ENCODE peak calls at places on chromosomes 7 and 10, in seven cellular contexts. One of them, this sample, is unnamed. For H3K27me3, the result is how much of the 10 kb centered on the place peaks cover.

GRCh38 chr10:74753295-74754211 is 72.8 kb upstream of the KAT6B start:
- DNase-seq in fibroblast of lung: no peak
- DNase-seq in neuronal stem cell: no peak
- DNase-seq in trophoblast cell: no peak
- DNase-seq in H1: no peak
- DNase-seq in GM23248: peak
- DNase-seq in mesendoderm: peak
- DNase-seq in this sample: peak

GRCh38 chr10:65341323-65341922 is 1584.4 kb upstream of the LRRTM3 start:
- DNase-seq in GM23248: no peak
- DNase-seq in H1: no peak
- DNase-seq in mesendoderm: no peak
- DNase-seq in neuronal stem cell: no peak
- DNase-seq in fibroblast of lung: peak
- DNase-seq in trophoblast cell: no peak
- DNase-seq in this sample: no peak

GRCh38 chr7:99190359-99191009 is 17.4 kb downstream of the KPNA7 start:
- DNase-seq in H1: no peak
- DNase-seq in fibroblast of lung: no peak
- DNase-seq in mesendoderm: no peak
- DNase-seq in neuronal stem cell: no peak
- DNase-seq in GM23248: no peak
- DNase-seq in trophoblast cell: no peak
- DNase-seq in this sample: no peak

GRCh38 chr10:35262436-35262835 is 73.9 kb upstream of the CCNY start:
- DNase-seq in mesendoderm: no peak
- DNase-seq in GM23248: peak
- DNase-seq in trophoblast cell: no peak
- DNase-seq in H1: no peak
- DNase-seq in neuronal stem cell: no peak
- DNase-seq in fibroblast of lung: no peak
- DNase-seq in this sample: no peak

GRCh38 chr7:45363669-45364068 is 206.1 kb downstream of the RAMP3 start:
- DNase-seq in neuronal stem cell: no peak
- DNase-seq in GM23248: no peak
- DNase-seq in trophoblast cell: no peak
- DNase-seq in H1: no peak
- DNase-seq in mesendoderm: peak
- DNase-seq in fibroblast of lung: no peak
- DNase-seq in this sample: no peak

GRCh38 chr7:138289082-138289481 is 171.0 kb upstream of the TRIM24 start:
- DNase-seq in GM23248: no peak
- DNase-seq in mesendoderm: no peak
- DNase-seq in H1: peak
- DNase-seq in trophoblast cell: no peak
- DNase-seq in neuronal stem cell: no peak
- DNase-seq in fibroblast of lung: no peak
- DNase-seq in this sample: no peak

GRCh38 chr10:102665904-102666509 is 21.7 kb downstream of the TRIM8 start:
- DNase-seq in neuronal stem cell: no peak
- DNase-seq in GM23248: no peak
- DNase-seq in H1: no peak
- DNase-seq in mesendoderm: no peak
- DNase-seq in trophoblast cell: no peak
- DNase-seq in fibroblast of lung: no peak
- DNase-seq in this sample: no peak

GRCh38 chr10:24463683-24464426 is 254.9 kb downstream of the KIAA1217 start:
- DNase-seq in H1: no peak
- DNase-seq in fibroblast of lung: peak
- DNase-seq in neuronal stem cell: no peak
- DNase-seq in GM23248: peak
- DNase-seq in trophoblast cell: peak
- DNase-seq in mesendoderm: peak
- DNase-seq in this sample: peak

GRCh38 chr7:98286701-98287485 is 5.4 kb downstream of the BRI3 start:
- DNase-seq in H1: no peak
- DNase-seq in fibroblast of lung: no peak
- DNase-seq in mesendoderm: no peak
- DNase-seq in trophoblast cell: no peak
- DNase-seq in neuronal stem cell: no peak
- DNase-seq in GM23248: peak
- DNase-seq in this sample: no peak

GRCh38 chr7:2104716-2105115 is 128.0 kb downstream of the MAD1L1 start:
- DNase-seq in GM23248: peak
- DNase-seq in neuronal stem cell: no peak
- DNase-seq in trophoblast cell: no peak
- DNase-seq in H1: no peak
- DNase-seq in mesendoderm: no peak
- DNase-seq in fibroblast of lung: no peak
- DNase-seq in this sample: no peak

GRCh38 chr10:44132361-44133289 is 252.3 kb downstream of the CXCL12 start:
- DNase-seq in GM23248: peak
- DNase-seq in H1: no peak
- DNase-seq in trophoblast cell: no peak
- DNase-seq in mesendoderm: no peak
- DNase-seq in fibroblast of lung: no peak
- DNase-seq in neuronal stem cell: no peak
- DNase-seq in this sample: no peak

GRCh38 chr10:124319926-124320391 is 98.8 kb downstream of the OAT start:
- DNase-seq in trophoblast cell: peak
- DNase-seq in neuronal stem cell: no peak
- DNase-seq in H1: no peak
- DNase-seq in fibroblast of lung: no peak
- DNase-seq in GM23248: peak
- DNase-seq in mesendoderm: no peak
- DNase-seq in this sample: peak

GRCh38 chr7:158588085-158588877 is 658 bp upstream of the PTPRN2 start:
- DNase-seq in neuronal stem cell: peak
- DNase-seq in trophoblast cell: no peak
- DNase-seq in fibroblast of lung: no peak
- DNase-seq in H1: peak
- DNase-seq in GM23248: no peak
- DNase-seq in mesendoderm: no peak
- DNase-seq in this sample: no peak

GRCh38 chr10:13615650-13616049 is 28.9 kb downstream of the PRPF18 start:
- DNase-seq in trophoblast cell: no peak
- DNase-seq in fibroblast of lung: no peak
- DNase-seq in mesendoderm: peak
- DNase-seq in neuronal stem cell: no peak
- DNase-seq in GM23248: no peak
- DNase-seq in H1: no peak
- DNase-seq in this sample: no peak

GRCh38 chr7:116588641-116589594 is 64.1 kb downstream of the CAV1 start:
- DNase-seq in GM23248: peak
- DNase-seq in fibroblast of lung: peak
- DNase-seq in H1: no peak
- DNase-seq in mesendoderm: peak
- DNase-seq in trophoblast cell: peak
- DNase-seq in neuronal stem cell: peak
- DNase-seq in this sample: peak

GRCh38 chr7:90551036-90551435 is 45.1 kb upstream of the CDK14 start:
- DNase-seq in trophoblast cell: no peak
- DNase-seq in H1: no peak
- DNase-seq in mesendoderm: peak
- DNase-seq in fibroblast of lung: no peak
- DNase-seq in GM23248: no peak
- DNase-seq in neuronal stem cell: no peak
- DNase-seq in this sample: no peak

GRCh38 chr10:98460837-98461499 is 14.2 kb upstream of the HPS1 start:
- DNase-seq in mesendoderm: peak
- DNase-seq in fibroblast of lung: peak
- DNase-seq in neuronal stem cell: no peak
- DNase-seq in trophoblast cell: peak
- DNase-seq in H1: no peak
- DNase-seq in GM23248: peak
- DNase-seq in this sample: peak

GRCh38 chr10:35372329-35372728 is 36.0 kb downstream of the CCNY start:
- DNase-seq in H1: no peak
- DNase-seq in trophoblast cell: peak
- DNase-seq in neuronal stem cell: no peak
- DNase-seq in mesendoderm: no peak
- DNase-seq in GM23248: peak
- DNase-seq in fibroblast of lung: no peak
- DNase-seq in this sample: no peak

GRCh38 chr10:101027281-101027680 is 3.6 kb downstream of the PDZD7 start:
- DNase-seq in neuronal stem cell: no peak
- DNase-seq in fibroblast of lung: no peak
- DNase-seq in mesendoderm: peak
- DNase-seq in H1: no peak
- DNase-seq in trophoblast cell: no peak
- DNase-seq in GM23248: no peak
- DNase-seq in this sample: no peak

GRCh38 chr7:47293884-47294568 is 287.9 kb downstream of the TNS3 start:
- DNase-seq in fibroblast of lung: peak
- DNase-seq in trophoblast cell: no peak
- DNase-seq in mesendoderm: no peak
- DNase-seq in H1: no peak
- DNase-seq in GM23248: peak
- DNase-seq in neuronal stem cell: no peak
- DNase-seq in this sample: peak

GRCh38 chr7:11970132-11970531 is 138.1 kb upstream of the THSD7A start:
- DNase-seq in GM23248: no peak
- DNase-seq in fibroblast of lung: no peak
- DNase-seq in mesendoderm: no peak
- DNase-seq in neuronal stem cell: no peak
- DNase-seq in H1: no peak
- DNase-seq in trophoblast cell: no peak
- DNase-seq in this sample: no peak

GRCh38 chr10:1422275-1422674 is 315.1 kb downstream of the ADARB2 start:
- DNase-seq in mesendoderm: no peak
- DNase-seq in fibroblast of lung: no peak
- DNase-seq in trophoblast cell: no peak
- DNase-seq in GM23248: no peak
- DNase-seq in neuronal stem cell: no peak
- DNase-seq in H1: no peak
- DNase-seq in this sample: no peak
- H3K27me3 ChIP-seq in mesendoderm: under half
- H3K27me3 ChIP-seq in fibroblast of lung: under half
- H3K27me3 ChIP-seq in trophoblast cell: under half
- H3K27me3 ChIP-seq in GM23248: under half
- H3K27me3 ChIP-seq in neuronal stem cell: under half
- H3K27me3 ChIP-seq in H1: under half
- H3K27me3 ChIP-seq in this sample: under half

DNA sequence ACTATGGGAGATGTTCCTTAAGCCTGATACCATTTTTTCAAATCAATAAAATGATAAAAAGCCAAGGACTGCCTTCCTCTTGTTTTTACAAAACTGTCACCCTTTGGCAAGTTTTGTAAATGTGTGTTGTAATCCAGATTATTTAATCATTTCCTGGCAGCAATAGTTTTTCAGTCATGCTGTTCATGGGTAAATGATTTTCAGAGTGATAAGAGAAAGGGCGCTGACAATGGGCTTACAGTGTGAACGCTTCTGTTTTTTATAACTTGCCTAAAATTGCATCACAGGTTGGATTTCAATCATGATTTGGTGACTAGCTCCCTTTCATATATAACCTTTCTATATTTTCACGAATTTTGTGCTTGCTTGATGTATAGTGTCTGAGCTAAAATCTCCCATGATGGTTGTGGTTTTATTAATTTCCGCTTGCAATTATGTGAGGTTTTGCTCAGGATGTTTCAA is 19.0 kb upstream of the DMBT1 start:
- DNase-seq in H1: no peak
- DNase-seq in neuronal stem cell: no peak
- DNase-seq in fibroblast of lung: no peak
- DNase-seq in GM23248: peak
- DNase-seq in trophoblast cell: no peak
- DNase-seq in mesendoderm: no peak
- DNase-seq in this sample: no peak
- H3K9ac ChIP-seq in H1: no peak
- H3K9ac ChIP-seq in neuronal stem cell: no peak
- H3K9ac ChIP-seq in fibroblast of lung: no peak
- H3K9ac ChIP-seq in GM23248: no peak
- H3K9ac ChIP-seq in trophoblast cell: no peak
- H3K9ac ChIP-seq in mesendoderm: no peak
- H3K9ac ChIP-seq in this sample: no peak

GRCh38 chr10:131314148-131314547 is 2.6 kb upstream of the TCERG1L start:
- DNase-seq in GM23248: no peak
- DNase-seq in fibroblast of lung: no peak
- DNase-seq in H1: no peak
- DNase-seq in neuronal stem cell: no peak
- DNase-seq in trophoblast cell: no peak
- DNase-seq in mesendoderm: no peak
- DNase-seq in this sample: no peak
- H3K27me3 ChIP-seq in GM23248: under half
- H3K27me3 ChIP-seq in fibroblast of lung: under half
- H3K27me3 ChIP-seq in H1: under half
- H3K27me3 ChIP-seq in neuronal stem cell: half or more
- H3K27me3 ChIP-seq in trophoblast cell: under half
- H3K27me3 ChIP-seq in mesendoderm: under half
- H3K27me3 ChIP-seq in this sample: under half

GRCh38 chr7:105672820-105673219 is 91.5 kb upstream of the EFCAB10 start:
- DNase-seq in mesendoderm: no peak
- DNase-seq in trophoblast cell: no peak
- DNase-seq in H1: no peak
- DNase-seq in GM23248: no peak
- DNase-seq in fibroblast of lung: no peak
- DNase-seq in neuronal stem cell: no peak
- DNase-seq in this sample: no peak
- H3K9ac ChIP-seq in mesendoderm: no peak
- H3K9ac ChIP-seq in trophoblast cell: no peak
- H3K9ac ChIP-seq in H1: no peak
- H3K9ac ChIP-seq in GM23248: no peak
- H3K9ac ChIP-seq in fibroblast of lung: no peak
- H3K9ac ChIP-seq in neuronal stem cell: no peak
- H3K9ac ChIP-seq in this sample: no peak

This sample was measured in adipocyte.